ENCODE peak calls at places on chromosomes 1 and 21, in four cellular contexts. I is K562, H is HepG2, Q is H1. O is an unnamed sample.

GRCh38 chr1:163202833-163203451 is at the start of gene RGS5:
- DNase-seq in I (no peak), Q (peak), H (no peak), O (no peak)

GRCh38 chr1:159177273-159177907 is 6.0 kb downstream of the CADM3 start:
- DNase-seq in I (peak), Q (no peak), H (peak), O (peak)

GRCh38 chr1:115796897-115797296 is 28.4 kb upstream of the CASQ2 start:
- DNase-seq in I (no peak), Q (no peak), H (no peak), O (no peak)

GRCh38 chr21:34517491-34518245 is 5.7 kb upstream of the KCNE1 start:
- DNase-seq in I (peak), H (peak), Q (no peak), O (no peak)

GRCh38 chr1:12477936-12478611 is 139.9 kb downstream of the DHRS3 start:
- DNase-seq in I (peak), H (peak), Q (no peak), O (peak)

GRCh38 chr1:155871390-155871789 is 12.0 kb downstream of the SYT11 start:
- DNase-seq in I (no peak), H (no peak), Q (no peak), O (no peak)

GRCh38 chr1:156276966-156277381 is 5.7 kb downstream of the SMG5 start:
- DNase-seq in Q (no peak), H (no peak), I (no peak), O (no peak)

GRCh38 chr1:96482615-96483014 is 239.0 kb upstream of the PTBP2 start:
- DNase-seq in Q (no peak), H (no peak), I (no peak), O (no peak)

GRCh38 chr1:59026472-59026948 is 242.7 kb upstream of the JUN start:
- DNase-seq in H (no peak), I (no peak), Q (no peak), O (no peak)

GRCh38 chr1:111920221-111921024 is 69.0 kb downstream of the KCND3 start:
- DNase-seq in Q (no peak), I (no peak), H (no peak), O (no peak)

GRCh38 chr1:193321242-193321842 is 134.9 kb upstream of the B3GALT2 start:
- DNase-seq in Q (no peak), H (no peak), I (no peak), O (no peak)
- TF ChIP-seq YY1 in Q (no peak), H (no peak), I (no peak), O (no peak)

DNA sequence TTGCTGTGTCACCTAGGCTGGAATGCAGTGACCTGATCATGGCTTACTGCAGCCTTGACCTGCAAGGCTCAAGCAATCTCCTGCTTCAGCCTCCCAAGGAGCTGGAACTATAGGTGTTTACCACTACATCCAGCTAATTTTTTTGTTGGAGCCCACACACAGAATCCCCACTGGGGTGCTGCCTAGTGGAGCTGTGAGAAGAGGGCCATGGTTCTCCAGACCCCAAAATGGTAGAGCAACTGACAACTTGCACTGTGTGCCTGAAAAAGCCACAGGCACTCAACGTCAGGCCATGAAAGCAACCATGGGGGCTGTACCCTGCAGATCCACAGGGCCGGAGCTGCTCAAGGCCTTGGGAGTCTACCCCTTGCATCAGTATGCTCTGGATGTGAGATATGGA is 39.1 kb upstream of the PTPRC start:
- DNase-seq in Q (no peak), H (no peak), I (no peak), O (no peak)
- TF ChIP-seq FOSL1 in Q (no peak), H (no peak), I (no peak), O (no peak)

GRCh38 chr21:41802185-41802584 is 35.3 kb upstream of the RIPK4 start:
- DNase-seq in I (no peak), Q (no peak), H (no peak), O (no peak)

GRCh38 chr21:41803316-41803715 is 36.5 kb upstream of the RIPK4 start:
- DNase-seq in H (no peak), I (no peak), Q (no peak), O (no peak)

GRCh38 chr21:41801256-41801655 is 34.4 kb upstream of the RIPK4 start:
- DNase-seq in Q (no peak), H (no peak), I (no peak), O (no peak)

GRCh38 chr21:41804381-41804780 is 37.5 kb upstream of the RIPK4 start:
- DNase-seq in I (no peak), Q (no peak), H (no peak), O (no peak)

GRCh38 chr21:41802684-41803083 is 35.8 kb upstream of the RIPK4 start:
- DNase-seq in I (no peak), Q (no peak), H (no peak), O (no peak)
- TF ChIP-seq YY1 in I (no peak), Q (no peak), H (no peak), O (no peak)

GRCh38 chr1:110544753-110545152 is 25.8 kb upstream of the KCNA10 start:
- DNase-seq in I (no peak), H (no peak), Q (no peak), O (no peak)

GRCh38 chr1:110541996-110542395 is 23.0 kb upstream of the KCNA10 start:
- DNase-seq in H (no peak), I (no peak), Q (no peak), O (no peak)

GRCh38 chr1:110540891-110541685 is 22.1 kb upstream of the KCNA10 start:
- DNase-seq in H (no peak), I (no peak), Q (no peak), O (no peak)

GRCh38 chr1:110545492-110545891 is 26.5 kb upstream of the KCNA10 start:
- DNase-seq in H (no peak), Q (no peak), I (no peak), O (no peak)

GRCh38 chr1:110542730-110543129 is 23.8 kb upstream of the KCNA10 start:
- DNase-seq in Q (no peak), H (no peak), I (peak), O (no peak)
- TF ChIP-seq FOSL1 in Q (no peak), H (no peak), I (no peak), O (no peak)

DNA sequence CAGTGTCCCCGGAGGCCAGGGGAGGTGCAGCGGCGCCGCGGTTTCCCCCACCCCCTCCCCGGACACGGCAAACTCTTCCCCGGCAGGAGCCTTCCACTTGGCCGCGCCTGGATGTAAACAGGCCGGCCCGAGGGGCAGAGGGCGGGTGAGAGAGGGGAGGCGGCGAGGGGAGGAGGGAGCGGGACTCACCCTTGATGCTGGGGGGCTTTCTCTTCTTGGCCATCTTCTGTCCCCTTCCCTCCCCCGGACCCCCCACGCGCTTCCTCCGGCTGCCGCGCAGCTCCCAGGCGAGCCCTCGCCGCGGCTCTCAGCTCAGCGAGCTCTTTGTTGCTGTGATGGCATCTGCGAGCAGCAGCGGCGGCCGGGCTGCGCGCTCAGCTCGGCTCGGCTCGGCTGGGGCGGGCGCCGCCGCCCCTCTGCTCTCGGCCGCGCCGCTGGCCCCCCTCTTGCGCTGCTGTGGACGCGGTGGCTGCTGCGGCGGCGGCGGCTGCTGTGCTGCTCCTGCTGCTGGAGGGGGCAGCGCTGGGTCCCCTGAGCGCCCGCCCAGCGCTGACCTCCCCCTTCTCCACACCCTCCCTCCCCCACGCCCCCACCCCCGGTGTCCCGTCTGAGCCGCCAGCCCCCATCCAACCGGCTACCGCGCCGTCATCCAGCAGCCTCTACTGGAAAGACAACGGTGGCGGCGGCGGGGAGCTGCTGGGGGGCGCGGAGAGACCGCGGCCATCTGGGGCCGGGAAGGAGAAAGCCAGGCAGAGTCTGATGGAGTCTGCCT is 4.9 kb upstream of the SLC44A5 start:
- DNase-seq in Q (no peak), I (peak), H (no peak), O (no peak)
- TF ChIP-seq YY1 in Q (no peak), I (no peak), H (no peak), O (no peak)